ENCODE peak calls at places on chromosomes 16 and 17, in four cellular contexts. T is activated CD4-positive, alpha-beta T cell treated with anti-CD3 and anti-CD28 coated beads, Interleukin-2, amount 50 U/mL, for 1 hour; C is activated CD8-positive, alpha-beta memory T cell treated with anti-CD3 and anti-CD28 coated beads, Interleukin-2, amount 50 U/mL, for 4 hours; W is lower leg skin. M is an unnamed sample.

GRCh38 chr17:79090503-79091372 is 16.1 kb downstream of the ENGASE start:
- DNase-seq in T (no peak), C (no peak), W (no peak), M (no peak)

GRCh38 chr16:9650284-9650683 is 531.9 kb downstream of the GRIN2A start:
- DNase-seq in T (no peak), C (no peak), W (no peak), M (no peak)

GRCh38 chr17:82480345-82480744 is 21.8 kb downstream of the NARF start:
- DNase-seq in T (no peak), C (no peak), W (no peak), M (no peak)

GRCh38 chr16:77332792-77333191 is 102.0 kb downstream of the ADAMTS18 start:
- DNase-seq in T (no peak), C (no peak), W (no peak), M (no peak)

GRCh38 chr17:4997302-4998026 is at the start of the genes INCA1 and KIF1C:
- DNase-seq in T (peak; percentile 89), C (peak; percentile 91), W (peak; percentile 98), M (peak; percentile 88)

GRCh38 chr16:27822529-27823437 is 240.7 kb downstream of the GSG1L start:
- DNase-seq in T (no peak), C (no peak), W (peak; percentile 56), M (no peak)

GRCh38 chr16:84925092-84925772 is 86.1 kb downstream of the ZDHHC7 start:
- DNase-seq in T (peak; percentile 68), C (peak; percentile 76), W (no peak), M (no peak)

GRCh38 chr16:48720266-48720665 is 110.3 kb upstream of the N4BP1 start:
- DNase-seq in T (no peak), C (no peak), W (no peak), M (no peak)

GRCh38 chr17:74183411-74183810 is 20.1 kb upstream of the RPL38 start:
- DNase-seq in T (no peak), C (no peak), W (no peak), M (no peak)

GRCh38 chr17:39222151-39222550 is 3.6 kb downstream of the STAC2 start:
- DNase-seq in T (no peak), C (no peak), W (no peak), M (no peak)

GRCh38 chr16:65666132-65666869 is 544.4 kb upstream of the CDH11 start:
- DNase-seq in T (no peak), C (no peak), W (no peak), M (peak; percentile 82)

M was measured in astrocyte of the spinal cord.